ENCODE peak calls at places on chromosome 7, in eight cellular contexts. One of them, this sample, is unnamed.

GRCh38 chr7:5452937-5453540 is 29.4 kb upstream of the TNRC18 start:
- DNase-seq in ELF-1: no peak
- DNase-seq in T-helper 9 cell: no peak
- DNase-seq in HAP-1: peak
- DNase-seq in activated CD8-positive, alpha-beta memory T cell treated with anti-CD3 and anti-CD28 coated beads for 24 hours: no peak
- DNase-seq in effector CD8-positive, alpha-beta T cell: no peak
- DNase-seq in T-helper 2 cell: no peak
- DNase-seq in stimulated activated CD4-positive, alpha-beta T cell treated with anti-CD3 and anti-CD28 coated beads, Interleukin-15, amount 100 ng/mL, for 24 hours: no peak
- DNase-seq in this sample: no peak

GRCh38 chr7:70417061-70417655 is 714.8 kb upstream of the GALNT17 start:
- DNase-seq in effector CD8-positive, alpha-beta T cell: no peak
- DNase-seq in T-helper 9 cell: no peak
- DNase-seq in T-helper 2 cell: no peak
- DNase-seq in ELF-1: peak
- DNase-seq in stimulated activated CD4-positive, alpha-beta T cell treated with anti-CD3 and anti-CD28 coated beads, Interleukin-15, amount 100 ng/mL, for 24 hours: no peak
- DNase-seq in activated CD8-positive, alpha-beta memory T cell treated with anti-CD3 and anti-CD28 coated beads for 24 hours: no peak
- DNase-seq in HAP-1: no peak
- DNase-seq in this sample: no peak

GRCh38 chr7:44541876-44542610 is 913 bp upstream of the NPC1L1 start:
- DNase-seq in HAP-1: no peak
- DNase-seq in effector CD8-positive, alpha-beta T cell: no peak
- DNase-seq in activated CD8-positive, alpha-beta memory T cell treated with anti-CD3 and anti-CD28 coated beads for 24 hours: no peak
- DNase-seq in T-helper 2 cell: no peak
- DNase-seq in T-helper 9 cell: no peak
- DNase-seq in stimulated activated CD4-positive, alpha-beta T cell treated with anti-CD3 and anti-CD28 coated beads, Interleukin-15, amount 100 ng/mL, for 24 hours: no peak
- DNase-seq in ELF-1: no peak
- DNase-seq in this sample: no peak

GRCh38 chr7:135980665-135981180 is 3.6 kb upstream of the MTPN start:
- DNase-seq in T-helper 9 cell: peak
- DNase-seq in HAP-1: no peak
- DNase-seq in effector CD8-positive, alpha-beta T cell: peak
- DNase-seq in stimulated activated CD4-positive, alpha-beta T cell treated with anti-CD3 and anti-CD28 coated beads, Interleukin-15, amount 100 ng/mL, for 24 hours: peak
- DNase-seq in activated CD8-positive, alpha-beta memory T cell treated with anti-CD3 and anti-CD28 coated beads for 24 hours: peak
- DNase-seq in T-helper 2 cell: peak
- DNase-seq in ELF-1: no peak
- DNase-seq in this sample: peak

GRCh38 chr7:127769696-127770400 is 117.9 kb downstream of the SND1 start:
- DNase-seq in ELF-1: no peak
- DNase-seq in stimulated activated CD4-positive, alpha-beta T cell treated with anti-CD3 and anti-CD28 coated beads, Interleukin-15, amount 100 ng/mL, for 24 hours: no peak
- DNase-seq in effector CD8-positive, alpha-beta T cell: no peak
- DNase-seq in activated CD8-positive, alpha-beta memory T cell treated with anti-CD3 and anti-CD28 coated beads for 24 hours: no peak
- DNase-seq in HAP-1: no peak
- DNase-seq in T-helper 9 cell: no peak
- DNase-seq in T-helper 2 cell: no peak
- DNase-seq in this sample: no peak

GRCh38 chr7:85529197-85529596 is 342.3 kb upstream of the SEMA3D start:
- DNase-seq in ELF-1: no peak
- DNase-seq in T-helper 9 cell: no peak
- DNase-seq in HAP-1: no peak
- DNase-seq in activated CD8-positive, alpha-beta memory T cell treated with anti-CD3 and anti-CD28 coated beads for 24 hours: no peak
- DNase-seq in T-helper 2 cell: no peak
- DNase-seq in stimulated activated CD4-positive, alpha-beta T cell treated with anti-CD3 and anti-CD28 coated beads, Interleukin-15, amount 100 ng/mL, for 24 hours: no peak
- DNase-seq in effector CD8-positive, alpha-beta T cell: no peak
- DNase-seq in this sample: no peak

GRCh38 chr7:25091129-25091528 is 33.9 kb downstream of the CYCS start:
- DNase-seq in activated CD8-positive, alpha-beta memory T cell treated with anti-CD3 and anti-CD28 coated beads for 24 hours: no peak
- DNase-seq in stimulated activated CD4-positive, alpha-beta T cell treated with anti-CD3 and anti-CD28 coated beads, Interleukin-15, amount 100 ng/mL, for 24 hours: no peak
- DNase-seq in ELF-1: no peak
- DNase-seq in effector CD8-positive, alpha-beta T cell: no peak
- DNase-seq in T-helper 9 cell: no peak
- DNase-seq in T-helper 2 cell: no peak
- DNase-seq in HAP-1: no peak
- DNase-seq in this sample: no peak

GRCh38 chr7:128893251-128894100 is 17.0 kb downstream of the KCP start:
- DNase-seq in HAP-1: no peak
- DNase-seq in ELF-1: no peak
- DNase-seq in T-helper 9 cell: no peak
- DNase-seq in T-helper 2 cell: no peak
- DNase-seq in stimulated activated CD4-positive, alpha-beta T cell treated with anti-CD3 and anti-CD28 coated beads, Interleukin-15, amount 100 ng/mL, for 24 hours: no peak
- DNase-seq in activated CD8-positive, alpha-beta memory T cell treated with anti-CD3 and anti-CD28 coated beads for 24 hours: no peak
- DNase-seq in effector CD8-positive, alpha-beta T cell: no peak
- DNase-seq in this sample: no peak